ENCODE peak calls at places on chromosomes 16 and 17, in four cellular contexts. One of them, this sample, is unnamed.

GRCh38 chr17:33687831-33688230 is 394.7 kb upstream of the ASIC2 start:
- DNase-seq in GM13977: no peak
- DNase-seq in foreskin fibroblast: no peak
- DNase-seq in CD8-positive, alpha-beta T cell: no peak
- DNase-seq in this sample: no peak

GRCh38 chr17:58660621-58661020 is 31.2 kb downstream of the TEX14 start:
- DNase-seq in GM13977: no peak
- DNase-seq in foreskin fibroblast: no peak
- DNase-seq in CD8-positive, alpha-beta T cell: no peak
- DNase-seq in this sample: no peak

GRCh38 chr16:978403-978802 is 3.2 kb upstream of the SOX8 start:
- DNase-seq in GM13977: no peak
- DNase-seq in foreskin fibroblast: no peak
- DNase-seq in CD8-positive, alpha-beta T cell: no peak
- DNase-seq in this sample: no peak

GRCh38 chr17:1598399-1599095 is 30.1 kb downstream of the SLC43A2 start:
- DNase-seq in GM13977: no peak
- DNase-seq in foreskin fibroblast: no peak
- DNase-seq in CD8-positive, alpha-beta T cell: no peak
- DNase-seq in this sample: no peak

GRCh38 chr17:43169561-43170139 is 1.4 kb upstream of the NBR1 start:
- DNase-seq in GM13977: peak; percentile 22
- DNase-seq in foreskin fibroblast: peak; percentile 68
- DNase-seq in CD8-positive, alpha-beta T cell: no peak
- DNase-seq in this sample: peak; percentile 63

GRCh38 chr17:70225272-70225671 is 55.9 kb downstream of the KCNJ2 start:
- DNase-seq in GM13977: no peak
- DNase-seq in foreskin fibroblast: no peak
- DNase-seq in CD8-positive, alpha-beta T cell: no peak
- DNase-seq in this sample: no peak

GRCh38 chr17:35740997-35741931 is 9.8 kb downstream of the RASL10B start:
- DNase-seq in GM13977: peak; percentile 33
- DNase-seq in foreskin fibroblast: peak; percentile 45
- DNase-seq in CD8-positive, alpha-beta T cell: no peak
- DNase-seq in this sample: no peak

GRCh38 chr17:286571-286970 is 66.0 kb downstream of the RPH3AL start:
- DNase-seq in GM13977: no peak
- DNase-seq in foreskin fibroblast: no peak
- DNase-seq in CD8-positive, alpha-beta T cell: no peak
- DNase-seq in this sample: no peak

GRCh38 chr17:31580331-31581021 is 189.0 kb downstream of the RAB11FIP4 start:
- DNase-seq in GM13977: peak; percentile 48
- DNase-seq in foreskin fibroblast: peak; percentile 92
- DNase-seq in CD8-positive, alpha-beta T cell: no peak
- DNase-seq in this sample: peak; percentile 86

GRCh38 chr17:42878123-42878880 is 22.3 kb upstream of the G6PC1 start:
- DNase-seq in GM13977: no peak
- DNase-seq in foreskin fibroblast: no peak
- DNase-seq in CD8-positive, alpha-beta T cell: no peak
- DNase-seq in this sample: no peak

GRCh38 chr17:49959183-49959935 is 9.6 kb upstream of the DLX4 start:
- DNase-seq in GM13977: no peak
- DNase-seq in foreskin fibroblast: peak; percentile 34
- DNase-seq in CD8-positive, alpha-beta T cell: no peak
- DNase-seq in this sample: peak; percentile 42

GRCh38 chr17:29929006-29929543 is 953 bp downstream of the SSH2 start:
- DNase-seq in GM13977: no peak
- DNase-seq in foreskin fibroblast: peak; percentile 60
- DNase-seq in CD8-positive, alpha-beta T cell: no peak
- DNase-seq in this sample: peak; percentile 21

GRCh38 chr16:89453662-89454321 is 36.6 kb downstream of the ANKRD11 start:
- DNase-seq in GM13977: no peak
- DNase-seq in foreskin fibroblast: peak; percentile 44
- DNase-seq in CD8-positive, alpha-beta T cell: no peak
- DNase-seq in this sample: peak; percentile 42
- TF ChIP-seq CTCF in GM13977: peak; percentile 19
- TF ChIP-seq CTCF in foreskin fibroblast: no peak
- TF ChIP-seq CTCF in CD8-positive, alpha-beta T cell: no peak
- TF ChIP-seq CTCF in this sample: peak; percentile 5

DNA sequence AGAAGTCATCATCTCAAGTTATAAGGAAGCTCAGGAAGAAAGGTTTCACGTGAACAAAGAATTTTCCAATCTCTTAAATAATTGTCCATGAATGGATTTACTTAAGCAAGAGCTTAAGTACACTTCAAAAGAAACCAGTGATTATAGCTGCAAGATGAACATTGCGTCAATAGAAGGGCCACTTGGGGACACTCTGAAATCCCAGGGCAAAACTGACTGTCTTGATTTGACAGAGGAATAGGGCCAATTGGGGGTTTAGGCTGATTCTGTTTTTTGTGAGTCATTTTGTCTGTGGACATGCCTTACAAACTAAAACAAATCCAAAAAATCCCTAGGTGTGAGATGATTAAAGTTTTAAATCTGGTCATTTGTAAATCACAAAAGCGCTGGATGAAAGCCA is 98.5 kb upstream of the SOX9 start:
- DNase-seq in GM13977: no peak
- DNase-seq in foreskin fibroblast: no peak
- DNase-seq in CD8-positive, alpha-beta T cell: no peak
- DNase-seq in this sample: no peak
- TF ChIP-seq CTCF in GM13977: no peak
- TF ChIP-seq CTCF in foreskin fibroblast: no peak
- TF ChIP-seq CTCF in CD8-positive, alpha-beta T cell: no peak
- TF ChIP-seq CTCF in this sample: no peak

GRCh38 chr17:65219124-65219523 is 82.0 kb downstream of the RGS9 start:
- DNase-seq in GM13977: no peak
- DNase-seq in foreskin fibroblast: peak; percentile 22
- DNase-seq in CD8-positive, alpha-beta T cell: no peak
- DNase-seq in this sample: no peak
- TF ChIP-seq CTCF in GM13977: no peak
- TF ChIP-seq CTCF in foreskin fibroblast: peak; percentile 18
- TF ChIP-seq CTCF in CD8-positive, alpha-beta T cell: no peak
- TF ChIP-seq CTCF in this sample: peak; percentile 22

DNA sequence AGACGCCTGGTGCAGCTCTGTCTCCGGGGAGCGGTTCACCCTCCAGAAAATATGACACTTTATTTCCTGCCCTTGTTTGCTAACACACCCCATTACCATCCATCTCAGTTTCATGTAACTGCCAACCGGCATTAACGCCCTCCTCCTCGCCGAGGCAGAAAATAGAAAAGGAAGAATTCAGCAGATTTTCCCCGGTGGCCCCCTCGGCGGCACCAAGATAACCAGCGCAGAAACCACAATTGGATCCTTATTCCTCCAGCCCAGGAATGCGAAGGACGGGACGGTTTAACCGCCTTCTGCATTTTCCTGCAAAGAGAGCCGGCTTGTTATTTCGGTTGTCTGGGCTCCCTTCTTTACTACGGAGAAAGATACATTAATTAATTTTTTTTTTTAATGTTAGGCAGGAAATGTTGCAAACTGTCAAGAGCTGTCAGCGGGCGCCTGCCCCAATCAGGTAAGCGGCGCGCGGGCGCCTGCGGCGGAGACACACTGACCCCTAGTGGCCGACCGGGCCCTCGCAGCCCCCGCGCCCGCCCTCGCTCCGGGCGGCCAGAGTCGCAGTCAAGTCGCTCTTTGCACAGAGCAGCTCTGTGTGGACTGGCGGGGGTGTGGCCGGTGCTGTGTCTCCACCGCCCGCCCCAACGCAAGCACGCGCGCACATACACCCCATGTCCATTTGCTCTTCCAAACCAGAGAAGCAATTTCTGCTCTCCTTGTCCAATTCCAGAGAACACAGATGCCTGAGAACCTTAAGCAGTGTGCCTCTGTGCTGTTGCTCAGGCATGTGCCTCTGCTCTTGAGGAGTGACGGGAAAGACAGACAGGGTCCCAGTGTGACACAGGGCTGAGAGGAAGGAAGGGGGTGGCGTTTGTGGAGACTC is 53.6 kb downstream of the C17orf67 start:
- DNase-seq in GM13977: peak; percentile 84
- DNase-seq in foreskin fibroblast: peak; percentile 85
- DNase-seq in CD8-positive, alpha-beta T cell: peak; percentile 77
- DNase-seq in this sample: peak; percentile 57
- TF ChIP-seq CTCF in GM13977: peak; percentile 99
- TF ChIP-seq CTCF in foreskin fibroblast: peak; percentile 88
- TF ChIP-seq CTCF in CD8-positive, alpha-beta T cell: peak; percentile 99
- TF ChIP-seq CTCF in this sample: peak; percentile 97

GRCh38 chr17:77186141-77186604 is 45.4 kb downstream of the SEC14L1 start:
- DNase-seq in GM13977: no peak
- DNase-seq in foreskin fibroblast: no peak
- DNase-seq in CD8-positive, alpha-beta T cell: no peak
- DNase-seq in this sample: no peak
- TF ChIP-seq CTCF in GM13977: no peak
- TF ChIP-seq CTCF in foreskin fibroblast: no peak
- TF ChIP-seq CTCF in CD8-positive, alpha-beta T cell: no peak
- TF ChIP-seq CTCF in this sample: no peak

GRCh38 chr16:67804853-67805542 is 1.4 kb downstream of the RANBP10 start:
- DNase-seq in GM13977: no peak
- DNase-seq in foreskin fibroblast: peak; percentile 16
- DNase-seq in CD8-positive, alpha-beta T cell: no peak
- DNase-seq in this sample: no peak

GRCh38 chr16:67806428-67807147 is at the start of the genes RANBP10 and TSNAXIP1:
- DNase-seq in GM13977: peak; percentile 96
- DNase-seq in foreskin fibroblast: peak; percentile 99
- DNase-seq in CD8-positive, alpha-beta T cell: peak; percentile 94
- DNase-seq in this sample: peak; percentile 99

GRCh38 chr16:67803894-67804293 is 2.5 kb downstream of the RANBP10 start:
- DNase-seq in GM13977: peak; percentile 44
- DNase-seq in foreskin fibroblast: no peak
- DNase-seq in CD8-positive, alpha-beta T cell: no peak
- DNase-seq in this sample: no peak

GRCh38 chr16:67805718-67806427 is 487 bp downstream of the RANBP10 start:
- DNase-seq in GM13977: no peak
- DNase-seq in foreskin fibroblast: peak; percentile 21
- DNase-seq in CD8-positive, alpha-beta T cell: no peak
- DNase-seq in this sample: no peak

DNA sequence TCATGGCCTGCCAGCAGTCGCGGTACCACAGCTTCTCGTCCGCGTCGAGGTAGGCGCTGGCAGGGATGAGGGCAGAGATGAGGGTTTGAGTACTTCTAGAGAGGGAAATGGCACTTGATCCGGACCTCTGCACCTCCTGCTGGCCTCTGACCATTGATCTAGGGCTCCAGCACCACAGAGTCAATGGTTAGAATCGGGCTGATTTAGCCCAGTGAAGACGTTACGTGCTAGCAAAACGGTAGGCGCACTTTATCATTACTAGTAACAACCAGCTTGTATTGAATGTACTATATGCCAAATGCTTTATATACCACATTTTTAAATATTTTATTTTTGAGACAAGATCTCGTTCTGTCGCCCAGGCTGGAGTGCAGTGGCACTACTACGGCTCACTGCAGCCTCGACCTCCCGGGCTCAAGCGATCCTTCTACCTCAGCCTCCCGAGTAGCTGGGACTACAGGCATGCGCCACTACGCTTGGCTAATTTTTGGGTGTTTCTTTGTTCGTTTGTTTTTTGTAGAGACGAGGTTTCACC is 526 bp downstream of the TSNAXIP1 start:
- DNase-seq in GM13977: no peak
- DNase-seq in foreskin fibroblast: no peak
- DNase-seq in CD8-positive, alpha-beta T cell: no peak
- DNase-seq in this sample: no peak
- TF ChIP-seq CTCF in GM13977: peak; percentile 25
- TF ChIP-seq CTCF in foreskin fibroblast: peak; percentile 10
- TF ChIP-seq CTCF in CD8-positive, alpha-beta T cell: no peak
- TF ChIP-seq CTCF in this sample: peak; percentile 10

DNA sequence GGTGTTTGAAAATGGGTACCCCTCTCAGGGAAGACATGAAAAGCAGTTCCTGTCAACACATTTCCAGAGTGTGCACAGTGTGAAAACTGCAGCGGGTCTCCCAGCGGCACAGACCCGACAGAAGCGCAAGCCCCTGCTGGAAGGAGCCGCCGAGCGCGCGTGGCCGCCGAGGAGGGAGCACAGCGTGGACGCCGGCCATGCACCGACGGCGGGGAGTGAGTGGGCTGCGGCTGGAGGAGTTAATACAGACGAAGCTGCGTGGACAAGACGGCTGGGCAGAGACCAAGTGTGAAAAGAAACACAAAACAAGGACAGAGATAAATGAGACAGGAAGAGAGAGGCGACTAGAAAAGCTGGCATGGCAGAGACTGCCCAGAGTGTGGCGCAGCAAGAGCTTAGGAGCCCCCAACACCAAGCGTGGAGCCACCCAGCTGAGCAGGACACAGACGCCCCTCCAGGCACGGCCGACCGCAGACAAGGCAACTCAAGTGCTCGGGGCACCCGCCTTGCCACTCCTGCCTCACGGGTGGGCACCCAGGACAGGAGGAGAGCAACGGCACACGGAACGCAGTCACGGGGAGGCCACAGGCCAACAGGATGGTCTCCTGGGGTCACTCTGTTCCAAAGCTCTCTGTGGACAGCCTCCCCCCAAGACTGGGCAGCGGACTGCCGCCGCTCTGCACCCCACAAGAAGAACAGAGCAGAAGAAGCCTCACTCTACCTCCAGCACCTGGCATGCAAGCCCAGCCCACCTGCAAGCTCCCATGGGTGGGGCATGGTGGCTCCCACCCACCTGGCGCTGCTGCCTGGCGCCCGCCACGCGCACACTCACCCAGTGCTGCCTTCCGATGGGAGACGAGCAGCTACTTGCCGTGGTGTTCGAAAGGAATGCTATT is 16.6 kb downstream of the SLC16A3 start:
- DNase-seq in GM13977: no peak
- DNase-seq in foreskin fibroblast: no peak
- DNase-seq in CD8-positive, alpha-beta T cell: no peak
- DNase-seq in this sample: no peak
- TF ChIP-seq CTCF in GM13977: no peak
- TF ChIP-seq CTCF in foreskin fibroblast: no peak
- TF ChIP-seq CTCF in CD8-positive, alpha-beta T cell: no peak
- TF ChIP-seq CTCF in this sample: no peak